ENCODE peak calls at places on chromosomes 16 and 17, in four cellular contexts. R is IMR-90, V is K562, E is A549. Q is an unnamed sample.

GRCh38 chr17:44170499-44171201 is at the start of gene ASB16:
- DNase-seq in E (no peak), V (no peak), R (peak; percentile 55), Q (no peak)

GRCh38 chr16:67648088-67648763 is 3.3 kb downstream of the CARMIL2 start:
- DNase-seq in E (no peak), R (no peak), V (peak; percentile 40), Q (no peak)

GRCh38 chr16:28609631-28610594 is at the start of gene SULT1A1:
- DNase-seq in V (peak; percentile 60), R (no peak), E (no peak), Q (no peak)

GRCh38 chr16:80526418-80527061 is 14.3 kb upstream of the DYNLRB2 start:
- DNase-seq in R (peak; percentile 55), E (no peak), V (peak; percentile 71), Q (no peak)

GRCh38 chr17:41682611-41683010 is 6.1 kb upstream of the EIF1 start:
- DNase-seq in V (no peak), E (no peak), R (no peak), Q (no peak)

GRCh38 chr17:77457572-77458201 is 316.9 kb downstream of the SEC14L1 start:
- DNase-seq in R (no peak), E (no peak), V (no peak), Q (no peak)

GRCh38 chr17:20098314-20098713 is 89.2 kb downstream of the SPECC1 start:
- DNase-seq in R (no peak), E (no peak), V (no peak), Q (no peak)

GRCh38 chr16:76835319-76835718 is 355.7 kb upstream of the MON1B start:
- DNase-seq in E (no peak), V (no peak), R (no peak), Q (no peak)

GRCh38 chr17:39077874-39078273 is 73.6 kb downstream of the PLXDC1 start:
- DNase-seq in E (no peak), R (no peak), V (no peak), Q (no peak)

GRCh38 chr16:31145398-31145990 is 4.4 kb downstream of the PRSS36 start:
- DNase-seq in E (no peak), R (no peak), V (no peak), Q (no peak)

GRCh38 chr16:85202631-85203461 is 90.6 kb upstream of the CIBAR2 start:
- DNase-seq in R (peak; percentile 96), V (no peak), E (no peak), Q (no peak)

GRCh38 chr17:47702391-47702995 is 8.5 kb downstream of the TBKBP1 start:
- DNase-seq in E (no peak), V (no peak), R (no peak), Q (no peak)

GRCh38 chr16:539901-540530 is 12.5 kb downstream of the CAPN15 start:
- DNase-seq in V (no peak), E (no peak), R (peak; percentile 88), Q (no peak)

GRCh38 chr17:7004398-7005253 is 7.8 kb upstream of the RNASEK start:
- DNase-seq in E (peak; percentile 84), V (peak; percentile 43), R (peak; percentile 54), Q (peak; percentile 26)

GRCh38 chr16:26816885-26817571 is 249.7 kb upstream of the C16orf82 start:
- DNase-seq in V (peak; percentile 36), R (peak; percentile 37), E (peak; percentile 14), Q (no peak)

GRCh38 chr16:11597737-11598136 is 11.0 kb upstream of the LITAF start:
- DNase-seq in R (no peak), E (no peak), V (no peak), Q (no peak)

GRCh38 chr17:71902931-71903506 is 217.8 kb upstream of the SOX9 start:
- DNase-seq in V (no peak), E (no peak), R (peak; percentile 52), Q (no peak)

GRCh38 chr17:28547623-28548416 is 4.6 kb downstream of the UNC119 start:
- DNase-seq in V (peak; percentile 68), E (peak; percentile 95), R (peak; percentile 50), Q (peak; percentile 73)

GRCh38 chr16:693766-694165 is 3.6 kb upstream of the WDR24 start:
- DNase-seq in V (peak; percentile 42), E (no peak), R (no peak), Q (no peak)

GRCh38 chr16:71499775-71500364 is 10.7 kb upstream of the ZNF19 start:
- DNase-seq in V (peak; percentile 51), R (peak; percentile 66), E (peak; percentile 65), Q (peak; percentile 28)

GRCh38 chr17:18185832-18186231 is 2.2 kb downstream of the ALKBH5 start:
- DNase-seq in E (no peak), R (peak; percentile 43), V (no peak), Q (no peak)

GRCh38 chr17:57145347-57145746 is 60.3 kb downstream of the AKAP1 start:
- DNase-seq in V (no peak), R (no peak), E (no peak), Q (no peak)

GRCh38 chr16:17275076-17275732 is 195.6 kb downstream of the XYLT1 start:
- DNase-seq in V (no peak), E (peak; percentile 9), R (no peak), Q (no peak)

GRCh38 chr17:43845772-43846171 is 1.2 kb upstream of the CD300LG start:
- DNase-seq in E (no peak), R (no peak), V (no peak), Q (no peak)

GRCh38 chr16:60485877-60486489 is 1550.3 kb downstream of the CDH8 start:
- DNase-seq in R (no peak), E (no peak), V (no peak), Q (no peak)

GRCh38 chr17:76478097-76478496 is 10.7 kb downstream of the AANAT start:
- DNase-seq in R (no peak), V (no peak), E (no peak), Q (no peak)

GRCh38 chr16:23821875-23822688 is 13.7 kb upstream of the PRKCB start:
- DNase-seq in V (peak; percentile 85), E (no peak), R (no peak), Q (no peak)

GRCh38 chr16:84308120-84308519 is 13.4 kb downstream of the WFDC1 start:
- DNase-seq in V (peak; percentile 57), R (peak; percentile 34), E (peak; percentile 64), Q (no peak)

GRCh38 chr16:3868556-3868955 is 12.0 kb downstream of the CREBBP start:
- DNase-seq in V (no peak), R (no peak), E (no peak), Q (no peak)
- TF ChIP-seq ELK1 in V (no peak), R (no peak), E (no peak), Q (no peak)

DNA sequence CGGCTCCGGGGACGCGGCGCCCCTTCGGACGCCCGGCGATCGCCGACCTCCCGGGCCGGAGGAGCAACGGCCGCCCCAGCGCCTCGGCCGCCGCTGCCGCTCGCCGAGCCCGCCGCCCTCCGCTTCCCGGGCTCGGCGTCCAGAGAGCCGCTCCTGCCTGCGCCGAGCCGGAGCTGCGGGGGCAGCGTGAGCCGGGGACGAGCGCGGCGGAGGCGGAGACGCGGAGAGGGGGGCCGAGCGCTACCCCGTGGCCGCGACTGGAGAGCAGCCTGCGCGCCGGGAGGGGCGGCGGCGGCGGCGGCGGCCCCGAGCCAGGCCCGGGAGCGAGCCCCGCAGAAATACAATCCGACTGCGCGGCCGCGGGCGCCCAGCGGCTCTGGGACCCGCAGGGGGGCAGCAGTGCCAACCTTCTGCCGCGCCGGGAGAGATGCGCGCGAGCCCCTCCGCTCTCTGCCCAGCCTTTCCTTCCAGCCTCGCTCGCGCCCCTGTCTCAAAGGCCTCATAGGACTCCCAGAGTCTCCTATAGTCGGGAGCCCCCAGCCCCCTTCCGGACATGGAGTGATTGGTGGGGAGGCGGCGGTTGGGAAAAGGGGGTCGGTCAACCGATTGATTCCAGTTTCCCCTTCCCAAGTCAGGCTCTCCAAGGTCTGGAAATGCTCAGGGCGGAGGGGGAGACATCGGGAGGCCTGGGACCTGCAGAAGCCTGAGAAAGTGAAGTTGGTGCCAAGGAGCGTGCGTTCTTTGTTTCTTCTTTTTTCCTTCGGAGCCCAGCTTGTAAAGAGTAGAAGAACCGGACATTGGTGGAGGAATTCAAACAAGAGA is 1.0 kb upstream of the SDK2 start:
- DNase-seq in V (no peak), R (no peak), E (peak; percentile 40), Q (no peak)
- TF ChIP-seq ELK1 in V (no peak), R (no peak), E (no peak), Q (no peak)

GRCh38 chr17:13539421-13539820 is 62.3 kb downstream of the HS3ST3A1 start:
- DNase-seq in R (no peak), E (no peak), V (no peak), Q (no peak)

GRCh38 chr17:13540546-13540945 is 61.2 kb downstream of the HS3ST3A1 start:
- DNase-seq in V (no peak), R (no peak), E (no peak), Q (no peak)

GRCh38 chr17:13542612-13543011 is 59.1 kb downstream of the HS3ST3A1 start:
- DNase-seq in R (no peak), E (no peak), V (no peak), Q (no peak)

GRCh38 chr17:13538841-13539411 is 62.8 kb downstream of the HS3ST3A1 start:
- DNase-seq in R (no peak), E (no peak), V (peak; percentile 30), Q (no peak)

GRCh38 chr17:13541032-13541480 is 60.7 kb downstream of the HS3ST3A1 start:
- DNase-seq in E (peak; percentile 6), V (no peak), R (peak; percentile 96), Q (no peak)
- TF ChIP-seq ELK1 in E (no peak), V (no peak), R (no peak), Q (no peak)

GRCh38 chr16:89104930-89105571 is 11.4 kb downstream of the ACSF3 start:
- DNase-seq in R (no peak), E (no peak), V (no peak), Q (no peak)
- TF ChIP-seq ELK1 in R (no peak), E (no peak), V (no peak), Q (no peak)

DNA sequence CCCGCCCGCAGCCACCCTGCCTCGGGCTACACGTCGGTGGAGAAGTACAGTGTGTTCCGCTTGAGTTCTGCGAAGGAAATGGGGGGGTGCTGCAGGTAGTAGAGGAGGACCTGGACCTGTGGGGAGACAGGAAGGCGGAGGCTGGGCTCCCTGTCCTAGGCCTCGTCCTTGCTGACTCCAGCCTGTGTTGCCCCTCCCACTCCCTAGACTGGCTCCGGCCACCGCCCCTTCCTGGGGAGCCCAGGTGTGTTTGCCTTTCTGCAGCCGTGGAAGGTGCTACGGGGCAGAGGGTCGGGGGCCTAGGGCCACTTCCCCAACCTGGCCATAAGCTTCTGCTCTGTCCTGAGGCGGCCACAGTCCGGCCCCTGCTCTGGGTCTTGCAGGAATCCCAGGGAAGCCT is 9.1 kb downstream of the TIMM22 start:
- DNase-seq in E (no peak), R (no peak), V (no peak), Q (no peak)
- TF ChIP-seq ELK1 in E (no peak), R (no peak), V (no peak), Q (no peak)

GRCh38 chr17:67080804-67081203 is 36.5 kb downstream of the CACNG1 start:
- DNase-seq in R (no peak), V (no peak), E (no peak), Q (peak; percentile 8)
- TF ChIP-seq ELK1 in R (no peak), V (no peak), E (no peak), Q (no peak)

GRCh38 chr17:17153709-17154108 is 52.4 kb downstream of the PLD6 start:
- DNase-seq in E (no peak), R (no peak), V (no peak), Q (no peak)
- TF ChIP-seq ELK1 in E (no peak), R (no peak), V (no peak), Q (no peak)

GRCh38 chr16:57413301-57413730 is 8.7 kb downstream of the CCL17 start:
- DNase-seq in V (no peak), E (no peak), R (no peak), Q (peak; percentile 52)
- TF ChIP-seq ELK1 in V (no peak), E (no peak), R (no peak), Q (no peak)

Q was measured in GM12878.